ENCODE peak calls at places on chromosomes 6 and 20, in five cellular contexts. I is lung microvascular endothelial cell, P is GF-D8, K is HS-5, C is HFF-Myc. E is an unnamed sample.

GRCh38 chr6:139944976-139945375 is 570.5 kb upstream of the CITED2 start:
- DNase-seq in I (no peak), P (no peak), K (no peak), C (no peak), E (no peak)

GRCh38 chr6:163405412-163406309 is 8.9 kb upstream of the QKI start:
- DNase-seq in I (peak; percentile 39), P (peak; percentile 47), K (no peak), C (no peak), E (no peak)

GRCh38 chr20:19211661-19212523 is 550 bp upstream of the SLC24A3 start:
- DNase-seq in I (no peak), P (no peak), K (no peak), C (no peak), E (peak; percentile 83)

GRCh38 chr6:98946877-98947410 is 802 bp downstream of the FBXL4 start:
- DNase-seq in I (peak; percentile 19), P (no peak), K (no peak), C (peak; percentile 19), E (peak; percentile 74)

GRCh38 chr6:167706313-167707109 is 120.2 kb upstream of the AFDN start:
- DNase-seq in I (no peak), P (peak; percentile 52), K (no peak), C (no peak), E (peak; percentile 63)

GRCh38 chr6:17394192-17394611 is 807 bp downstream of the CAP2 start:
- DNase-seq in I (peak; percentile 66), P (no peak), K (no peak), C (peak; percentile 57), E (peak; percentile 72)

GRCh38 chr6:37514377-37514776 is 14.7 kb upstream of the CCDC167 start:
- DNase-seq in I (no peak), P (no peak), K (peak; percentile 46), C (no peak), E (no peak)

GRCh38 chr6:134936476-134936875 is 13.4 kb downstream of the ALDH8A1 start:
- DNase-seq in I (no peak), P (no peak), K (no peak), C (no peak), E (no peak)

GRCh38 chr6:45002390-45002789 is 325.7 kb upstream of the RUNX2 start:
- DNase-seq in I (no peak), P (no peak), K (no peak), C (no peak), E (no peak)

GRCh38 chr6:129236110-129236509 is 353.2 kb downstream of the LAMA2 start:
- DNase-seq in I (no peak), P (no peak), K (no peak), C (no peak), E (no peak)

GRCh38 chr6:158068893-158069799 is 87.5 kb downstream of the SYNJ2 start:
- DNase-seq in I (peak; percentile 90), P (no peak), K (no peak), C (no peak), E (peak; percentile 93)

GRCh38 chr20:57693002-57693582 is 16.7 kb downstream of the PMEPA1 start:
- DNase-seq in I (no peak), P (no peak), K (no peak), C (no peak), E (peak; percentile 91)

GRCh38 chr6:20789162-20789561 is 254.9 kb downstream of the CDKAL1 start:
- DNase-seq in I (peak; percentile 5), P (no peak), K (no peak), C (no peak), E (no peak)

GRCh38 chr6:5989141-5989723 is 17.5 kb downstream of the NRN1 start:
- DNase-seq in I (no peak), P (peak; percentile 78), K (peak; percentile 69), C (no peak), E (no peak)

E was measured in kidney.